ENCODE peak calls at places on chromosomes 12 and 14, in seven cellular contexts. G, N, X, F, V, W and Y are unnamed samples.

GRCh38 chr14:76584271-76584702 is 177.0 kb upstream of the VASH1 start:
- DNase-seq in X (no peak), G (no peak), N (no peak), F (no peak), V (no peak), W (peak), Y (no peak)

GRCh38 chr14:38696925-38697324 is 406.1 kb downstream of the SEC23A start:
- DNase-seq in W (no peak), N (no peak), V (no peak), X (no peak), G (no peak), F (no peak), Y (no peak)

GRCh38 chr12:30515351-30515750 is 180.3 kb downstream of the IPO8 start:
- DNase-seq in F (no peak), W (no peak), V (no peak), N (no peak), G (no peak), X (peak), Y (no peak)

GRCh38 chr12:92055877-92056276 is 89.8 kb downstream of the BTG1 start:
- DNase-seq in W (no peak), G (no peak), X (no peak), F (no peak), N (no peak), V (no peak), Y (no peak)

GRCh38 chr14:69979882-69980281 is 100.7 kb downstream of the SMOC1 start:
- DNase-seq in V (no peak), G (no peak), F (no peak), N (no peak), X (no peak), W (no peak), Y (no peak)

GRCh38 chr12:7907009-7907408 is 29.0 kb downstream of the SLC2A3 start:
- DNase-seq in G (no peak), N (no peak), F (no peak), W (peak), X (peak), V (no peak), Y (no peak)

GRCh38 chr12:76863811-76864210 is 15.0 kb downstream of the CSRP2 start:
- DNase-seq in X (no peak), W (no peak), F (no peak), G (no peak), N (no peak), V (no peak), Y (peak)

GRCh38 chr14:71094722-71095121 is 187.5 kb downstream of the PCNX1 start:
- DNase-seq in X (no peak), W (no peak), N (no peak), F (no peak), V (no peak), G (no peak), Y (no peak)

GRCh38 chr14:46048127-46048526 is 603.5 kb downstream of the RPL10L start:
- DNase-seq in G (no peak), X (peak), W (no peak), V (no peak), N (no peak), F (peak), Y (no peak)

GRCh38 chr12:76688001-76688400 is 75.9 kb upstream of the ZDHHC17 start:
- DNase-seq in W (no peak), F (no peak), G (no peak), V (no peak), N (no peak), X (no peak), Y (no peak)

GRCh38 chr12:20272801-20273200 is 95.5 kb upstream of the PDE3A start:
- DNase-seq in V (no peak), N (no peak), W (no peak), F (no peak), X (no peak), G (no peak), Y (peak)

GRCh38 chr14:83300454-83301064 is 1766.9 kb upstream of the SEL1L start:
- DNase-seq in W (no peak), N (no peak), F (no peak), G (no peak), V (no peak), X (peak), Y (no peak)

GRCh38 chr12:51000245-51000644 is 25.9 kb downstream of the SLC11A2 start:
- DNase-seq in F (peak), X (peak), N (no peak), W (no peak), V (no peak), G (no peak), Y (no peak)

GRCh38 chr12:7588703-7589329 is 76.9 kb downstream of the APOBEC1 start:
- DNase-seq in F (no peak), N (peak), X (peak), W (peak), V (peak), G (peak), Y (peak)

GRCh38 chr14:89014570-89014847 is 190.1 kb downstream of the TTC8 start:
- DNase-seq in W (no peak), F (no peak), X (no peak), N (no peak), V (no peak), G (no peak), Y (no peak)

GRCh38 chr12:5083955-5084849 is 40.5 kb downstream of the KCNA5 start:
- DNase-seq in F (peak), V (no peak), N (peak), X (peak), G (peak), W (peak), Y (no peak)

GRCh38 chr12:72010365-72010764 is 71.7 kb downstream of the TPH2 start:
- DNase-seq in W (no peak), N (no peak), F (peak), X (no peak), V (no peak), G (no peak), Y (no peak)

GRCh38 chr14:74882103-74882920 is 596 bp downstream of the DLST start:
- DNase-seq in V (peak), G (peak), F (no peak), N (no peak), X (peak), W (no peak), Y (no peak)

GRCh38 chr12:53623986-53624385 is 2.2 kb downstream of the ATF7 start:
- DNase-seq in W (no peak), F (no peak), N (no peak), X (no peak), V (no peak), G (no peak), Y (peak)

GRCh38 chr14:96989293-96989692 is 192.1 kb downstream of the VRK1 start:
- DNase-seq in V (no peak), W (no peak), N (no peak), X (no peak), F (no peak), G (no peak), Y (no peak)

GRCh38 chr12:106984588-106985137 is 2.3 kb downstream of the MTERF2 start:
- DNase-seq in F (no peak), X (no peak), G (no peak), N (no peak), W (no peak), V (no peak), Y (no peak)

GRCh38 chr12:106985479-106985878 is 1.5 kb downstream of the MTERF2 start:
- DNase-seq in W (no peak), G (no peak), N (no peak), V (no peak), F (no peak), X (no peak), Y (no peak)

GRCh38 chr12:106986135-106986534 is 811 bp downstream of the MTERF2 start:
- DNase-seq in G (no peak), W (no peak), V (no peak), X (no peak), F (no peak), N (no peak), Y (no peak)

GRCh38 chr12:106986625-106987389 is at the start of gene MTERF2:
- DNase-seq in V (peak), N (peak), F (peak), W (peak), X (peak), G (peak), Y (peak)

GRCh38 chr12:106987846-106988245 is 900 bp upstream of the MTERF2 start:
- DNase-seq in X (no peak), V (no peak), N (no peak), G (no peak), W (no peak), F (no peak), Y (no peak)
- H3K4me3 ChIP-seq in X (no peak), V (peak), N (no peak), G (no peak), W (no peak), F (no peak), Y (no peak)

GRCh38 chr14:37170993-37171392 is 1.4 kb downstream of the SLC25A21 start:
- DNase-seq in G (no peak), W (no peak), F (no peak), V (no peak), X (no peak), N (no peak), Y (no peak)

GRCh38 chr14:37172024-37172869 is at the start of gene SLC25A21:
- DNase-seq in W (peak), G (no peak), N (no peak), F (peak), X (peak), V (no peak), Y (peak)

GRCh38 chr14:37170237-37170636 is 2.2 kb downstream of the SLC25A21 start:
- DNase-seq in G (no peak), N (no peak), V (no peak), X (no peak), W (no peak), F (no peak), Y (no peak)

GRCh38 chr14:37172936-37173613 is 669 bp upstream of the SLC25A21 start:
- DNase-seq in W (no peak), F (no peak), G (no peak), V (no peak), N (no peak), X (no peak), Y (no peak)

GRCh38 chr14:37171678-37172023 is 755 bp downstream of the SLC25A21 start:
- DNase-seq in F (no peak), G (no peak), V (no peak), W (no peak), X (no peak), N (no peak), Y (no peak)
- H3K4me3 ChIP-seq in F (peak), G (no peak), V (peak), W (no peak), X (peak), N (no peak), Y (peak)

DNA sequence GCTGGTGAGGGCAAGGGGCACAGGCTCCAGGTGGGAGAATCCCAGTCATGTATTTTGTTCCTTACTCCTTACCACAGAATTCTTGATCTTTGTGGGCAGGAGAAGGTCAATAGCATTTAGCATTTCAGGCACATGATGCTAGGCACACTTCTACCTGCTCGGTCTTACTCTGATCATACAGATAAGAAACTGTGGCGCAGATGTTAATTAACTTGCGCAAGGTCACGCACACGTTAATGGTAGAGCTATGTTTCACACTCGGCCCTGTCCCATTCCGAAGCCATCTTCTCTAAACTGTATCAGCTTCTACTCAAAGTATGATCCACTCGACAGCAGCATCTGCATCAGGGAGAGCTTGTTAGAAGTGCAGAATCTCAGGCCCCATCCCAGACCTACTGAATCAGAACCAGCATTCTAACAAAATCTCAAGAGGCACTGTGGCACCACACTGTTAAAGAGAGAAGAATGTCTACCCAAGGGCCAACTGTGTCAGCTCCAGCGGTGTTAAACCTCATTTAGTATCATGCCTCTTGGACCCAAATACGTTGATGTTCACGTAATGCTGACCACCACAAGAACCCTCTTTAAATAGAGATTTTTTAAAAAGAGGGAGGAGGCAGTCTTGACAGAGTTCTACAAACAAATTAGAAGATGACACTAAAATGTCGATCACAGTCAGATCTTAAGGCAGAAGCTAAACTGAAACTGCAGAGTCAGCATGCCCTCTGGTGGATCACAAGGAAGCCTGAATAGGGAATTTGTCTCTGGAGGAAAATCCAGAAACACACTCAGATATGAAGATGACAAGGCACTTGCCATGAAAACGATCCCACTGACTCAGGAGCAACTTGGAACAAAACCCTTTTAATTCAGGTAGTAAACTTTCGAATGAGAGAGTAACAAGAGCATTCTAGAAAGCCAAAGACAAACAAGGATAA is 7.3 kb downstream of the STXBP6 start:
- DNase-seq in X (peak), N (no peak), W (peak), G (no peak), V (no peak), F (no peak), Y (peak)
- H3K4me3 ChIP-seq in X (no peak), N (no peak), W (no peak), G (no peak), V (no peak), F (no peak), Y (no peak)

GRCh38 chr12:114664661-114665320 is 19.2 kb downstream of the TBX3 start:
- DNase-seq in F (no peak), G (no peak), V (no peak), X (no peak), W (no peak), N (no peak), Y (no peak)
- H3K4me3 ChIP-seq in F (peak), G (no peak), V (no peak), X (no peak), W (no peak), N (no peak), Y (peak)

GRCh38 chr14:35534130-35534883 is at the start of gene INSM2:
- DNase-seq in V (no peak), G (no peak), X (peak), F (no peak), W (no peak), N (no peak), Y (no peak)

GRCh38 chr14:35533357-35534129 is 421 bp upstream of the INSM2 start:
- DNase-seq in G (no peak), W (peak), F (no peak), N (no peak), V (no peak), X (peak), Y (no peak)

GRCh38 chr14:35532783-35533356 is 1.1 kb upstream of the INSM2 start:
- DNase-seq in G (no peak), X (no peak), N (no peak), F (no peak), W (no peak), V (no peak), Y (no peak)

GRCh38 chr14:35534884-35535793 is 1.2 kb downstream of the INSM2 start:
- DNase-seq in G (peak), F (no peak), X (peak), V (no peak), N (no peak), W (peak), Y (peak)

GRCh38 chr14:35531960-35532747 is 1.8 kb upstream of the INSM2 start:
- DNase-seq in V (no peak), W (no peak), N (no peak), X (no peak), G (no peak), F (no peak), Y (no peak)
- H3K4me3 ChIP-seq in V (no peak), W (no peak), N (no peak), X (no peak), G (no peak), F (no peak), Y (no peak)

DNA sequence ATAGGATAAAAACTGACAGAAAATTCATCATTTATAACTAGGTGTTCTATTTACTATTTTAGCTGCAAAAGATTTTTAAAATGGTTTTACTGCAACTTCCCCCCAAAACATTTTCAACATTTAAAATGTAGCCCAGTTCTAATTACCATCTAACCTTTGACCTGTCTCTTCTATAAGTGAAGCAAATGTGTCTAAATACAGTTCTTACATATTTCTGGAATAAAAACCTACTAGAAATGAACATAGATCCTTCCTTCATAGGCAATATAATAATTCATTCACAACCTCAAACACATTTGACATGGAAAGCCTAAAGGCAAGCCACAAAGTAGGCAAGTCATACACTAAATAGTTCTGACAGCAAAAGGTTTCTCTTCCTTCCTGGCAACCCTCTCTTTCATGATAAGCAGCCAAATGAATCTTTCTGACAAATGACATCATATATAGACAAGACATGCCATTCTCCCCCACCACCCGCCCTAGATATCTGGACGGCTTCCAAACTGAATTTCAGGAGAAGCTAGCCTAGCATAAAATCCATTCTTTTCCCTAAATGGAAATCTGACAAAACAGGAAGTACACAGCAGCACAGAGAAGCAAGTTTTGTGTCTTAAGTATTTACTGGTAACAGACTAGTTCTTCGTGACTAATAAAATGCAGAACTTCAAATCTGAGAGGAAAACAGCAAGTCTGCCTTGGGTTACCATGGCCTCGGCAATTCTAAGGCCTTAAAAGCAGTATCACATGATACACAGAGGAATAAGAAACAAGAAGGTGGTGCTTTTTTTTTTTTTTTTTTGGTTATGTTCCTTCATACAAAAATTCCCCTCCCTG is 17.2 kb upstream of the ARID4A start:
- DNase-seq in V (no peak), G (no peak), X (peak), N (no peak), W (peak), F (peak), Y (peak)
- H3K4me3 ChIP-seq in V (peak), G (no peak), X (no peak), N (no peak), W (no peak), F (no peak), Y (no peak)